ENCODE peak calls at places on chromosomes 3 and 15, in eight cellular contexts. P, C, N, O, E, Y, U and Z are unnamed samples.

GRCh38 chr3:196287066-196287404 is 491 bp downstream of the PCYT1A start:
- DNase-seq in O (peak), E (no peak), N (peak), C (peak), Y (no peak), P (no peak), U (no peak), Z (no peak)

GRCh38 chr3:196726788-196727675 is 12.6 kb upstream of the PAK2 start:
- DNase-seq in E (no peak), O (peak), N (no peak), Y (peak), U (no peak), P (no peak), C (no peak), Z (no peak)

GRCh38 chr3:190314741-190315140 is 7.5 kb downstream of the CLDN1 start:
- DNase-seq in C (no peak), N (no peak), O (no peak), U (no peak), E (no peak), Y (no peak), P (no peak), Z (no peak)

GRCh38 chr3:21718161-21718765 is 32.7 kb downstream of the ZNF385D start:
- DNase-seq in O (peak), P (no peak), N (no peak), E (peak), Y (no peak), C (no peak), U (peak), Z (no peak)

GRCh38 chr15:42955518-42955917 is 34.9 kb upstream of the TTBK2 start:
- DNase-seq in N (no peak), U (no peak), O (peak), Y (no peak), P (no peak), C (no peak), E (no peak), Z (no peak)

GRCh38 chr3:188974856-188975611 is 196.7 kb upstream of the TPRG1 start:
- DNase-seq in P (peak), Y (no peak), E (no peak), N (no peak), C (no peak), U (no peak), O (peak), Z (no peak)

GRCh38 chr3:162366382-162366781 is 869.8 kb downstream of the OTOL1 start:
- DNase-seq in C (no peak), Y (no peak), N (no peak), E (no peak), O (no peak), U (no peak), P (no peak), Z (no peak)

GRCh38 chr3:63661242-63661641 is 8.8 kb downstream of the SNTN start:
- DNase-seq in O (no peak), E (no peak), N (no peak), C (no peak), P (no peak), U (no peak), Y (no peak), Z (no peak)

GRCh38 chr3:59327324-59327939 is 277.6 kb upstream of the CFAP20DC start:
- DNase-seq in U (no peak), P (peak), O (no peak), N (no peak), E (no peak), C (no peak), Y (no peak), Z (no peak)

GRCh38 chr3:194136519-194137313 is 768 bp downstream of the HES1 start:
- DNase-seq in O (peak), U (peak), Y (no peak), N (peak), E (peak), P (peak), C (peak), Z (no peak)

GRCh38 chr15:99486371-99487336 is 79.1 kb upstream of the MEF2A start:
- DNase-seq in N (peak), C (peak), E (peak), U (peak), Y (no peak), O (peak), P (peak), Z (no peak)